ENCODE peak calls at places on chromosomes 6 and 20, in four cellular contexts. S is NT2/D1, E is GM12878, F is HepG2. U is an unnamed sample.

GRCh38 chr20:41639630-41640029 is 21.5 kb upstream of the CHD6 start:
- DNase-seq in S (no peak), E (no peak), F (no peak), U (no peak)

GRCh38 chr6:155955038-155955437 is 499.4 kb upstream of the NOX3 start:
- DNase-seq in S (peak), E (no peak), F (no peak), U (no peak)

GRCh38 chr6:69220293-69220847 is 576.4 kb downstream of the LMBRD1 start:
- DNase-seq in S (peak), E (no peak), F (no peak), U (no peak)

GRCh38 chr20:59816146-59816743 is 117.2 kb downstream of the SYCP2 start:
- DNase-seq in S (no peak), E (no peak), F (no peak), U (no peak)

GRCh38 chr6:153537422-153537821 is 406.3 kb upstream of the RGS17 start:
- DNase-seq in S (no peak), E (no peak), F (no peak), U (no peak)

GRCh38 chr20:2817891-2818595 is 1.9 kb downstream of the TMEM239 start:
- DNase-seq in S (no peak), E (no peak), F (no peak), U (peak)

GRCh38 chr6:105786890-105787655 is 299.1 kb upstream of the PRDM1 start:
- DNase-seq in S (no peak), E (peak), F (no peak), U (no peak)

GRCh38 chr6:15408008-15408407 is 162.1 kb downstream of the JARID2 start:
- DNase-seq in S (no peak), E (no peak), F (no peak), U (no peak)

GRCh38 chr20:34564810-34565209 is 6.3 kb downstream of the MAP1LC3A start:
- DNase-seq in S (no peak), E (no peak), F (no peak), U (no peak)

GRCh38 chr6:117346142-117346930 is 79.4 kb downstream of the ROS1 start:
- DNase-seq in S (no peak), E (no peak), F (peak), U (no peak)

GRCh38 chr20:23029324-23029723 is 5.8 kb upstream of the SSTR4 start:
- DNase-seq in S (no peak), E (no peak), F (no peak), U (no peak)

GRCh38 chr6:1388081-1388926 is 1.1 kb upstream of the FOXF2 start:
- DNase-seq in S (no peak), E (no peak), F (no peak), U (no peak)

GRCh38 chr6:113684382-113684901 is 172.7 kb upstream of the MARCKS start:
- DNase-seq in S (no peak), E (no peak), F (peak), U (no peak)

GRCh38 chr20:57996465-57996864 is 232.0 kb downstream of the ANKRD60 start:
- DNase-seq in S (no peak), E (no peak), F (no peak), U (no peak)

GRCh38 chr20:41604002-41604401 is 14.2 kb downstream of the CHD6 start:
- DNase-seq in S (no peak), E (no peak), F (no peak), U (no peak)

GRCh38 chr6:42045538-42046460 is 4.5 kb upstream of the TAF8 start:
- DNase-seq in S (peak), E (peak), F (no peak), U (peak)

GRCh38 chr20:56422131-56422823 is 10.2 kb downstream of the CASS4 start:
- DNase-seq in S (no peak), E (no peak), F (peak), U (no peak)

GRCh38 chr20:6277661-6278060 is 154.8 kb upstream of the FERMT1 start:
- DNase-seq in S (no peak), E (no peak), F (no peak), U (no peak)

GRCh38 chr6:11335826-11336225 is 103.4 kb upstream of the NEDD9 start:
- DNase-seq in S (no peak), E (no peak), F (no peak), U (no peak)

DNA sequence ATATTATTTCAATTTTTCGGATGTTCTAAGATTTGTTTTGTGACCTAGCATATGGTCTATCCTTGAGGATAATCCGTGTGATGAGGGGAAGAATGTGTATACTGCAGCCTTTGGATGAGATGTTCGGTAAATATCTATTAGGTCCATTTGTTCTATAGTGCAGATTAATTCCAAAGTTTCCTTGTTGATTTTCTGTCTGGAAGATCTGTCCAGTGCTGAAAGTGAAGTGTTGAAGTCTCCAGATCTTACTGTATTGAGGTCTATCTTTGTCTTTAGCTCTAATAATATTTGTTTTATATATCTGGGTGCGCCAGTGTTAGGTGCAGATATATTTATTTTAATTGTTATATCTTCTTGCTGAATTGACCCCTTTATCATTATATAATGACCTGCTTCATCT is 32.2 kb upstream of the SNAP91 start:
- DNase-seq in S (no peak), E (no peak), F (no peak), U (no peak)
- TF ChIP-seq SUZ12 in S (no peak), E (no peak), F (no peak), U (no peak)

DNA sequence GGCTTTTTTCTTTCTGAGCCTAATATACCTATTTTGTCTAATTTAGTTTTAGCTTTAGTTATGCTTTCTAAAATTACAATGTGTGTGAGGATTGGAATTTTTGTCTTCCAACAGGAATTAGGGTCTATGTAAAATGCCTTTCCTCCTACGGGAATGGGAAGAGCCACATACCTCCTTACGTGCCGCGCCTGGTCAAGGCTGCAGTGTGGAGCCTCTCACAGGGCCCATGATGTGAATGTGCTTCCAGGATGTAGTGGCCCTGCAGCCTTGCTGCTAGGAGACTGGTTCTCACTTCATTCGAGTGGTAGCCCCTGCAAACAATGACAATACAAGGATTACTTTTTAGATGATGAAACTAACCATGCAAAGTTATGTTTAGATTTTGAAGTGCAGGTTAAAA is 110.2 kb downstream of the SOBP start:
- DNase-seq in S (no peak), E (no peak), F (no peak), U (no peak)
- H3K4me3 ChIP-seq in S (no peak), E (no peak), F (no peak), U (no peak)

DNA sequence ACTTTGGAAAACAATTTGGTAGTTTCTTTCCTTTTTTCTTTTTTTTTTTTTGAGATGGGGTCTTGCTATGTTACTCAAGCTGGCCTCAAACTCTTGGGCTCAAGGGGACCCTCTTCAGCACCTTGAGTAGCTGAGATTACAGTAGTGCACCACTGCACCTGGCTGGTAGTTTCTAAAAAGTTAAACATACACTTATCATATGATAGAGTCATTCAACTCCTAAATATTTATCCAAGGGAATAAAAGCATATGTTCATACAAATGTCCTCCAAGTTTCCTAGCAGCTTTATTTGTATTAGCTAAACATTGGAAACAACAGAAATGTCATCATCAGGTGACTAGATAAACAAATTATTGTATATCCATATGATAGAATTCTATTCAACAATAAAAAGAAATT is 213.9 kb downstream of the LRFN2 start:
- DNase-seq in S (no peak), E (no peak), F (no peak), U (no peak)
- TF ChIP-seq SUZ12 in S (no peak), E (no peak), F (no peak), U (no peak)

GRCh38 chr6:150420926-150421325 is 52.1 kb downstream of the IYD start:
- DNase-seq in S (no peak), E (no peak), F (no peak), U (no peak)

GRCh38 chr6:150417247-150417646 is 48.4 kb downstream of the IYD start:
- DNase-seq in S (no peak), E (no peak), F (no peak), U (no peak)

GRCh38 chr6:150420428-150420827 is 51.6 kb downstream of the IYD start:
- DNase-seq in S (no peak), E (no peak), F (no peak), U (no peak)

GRCh38 chr6:150417899-150418824 is 49.4 kb downstream of the IYD start:
- DNase-seq in S (no peak), E (peak), F (peak), U (no peak)

DNA sequence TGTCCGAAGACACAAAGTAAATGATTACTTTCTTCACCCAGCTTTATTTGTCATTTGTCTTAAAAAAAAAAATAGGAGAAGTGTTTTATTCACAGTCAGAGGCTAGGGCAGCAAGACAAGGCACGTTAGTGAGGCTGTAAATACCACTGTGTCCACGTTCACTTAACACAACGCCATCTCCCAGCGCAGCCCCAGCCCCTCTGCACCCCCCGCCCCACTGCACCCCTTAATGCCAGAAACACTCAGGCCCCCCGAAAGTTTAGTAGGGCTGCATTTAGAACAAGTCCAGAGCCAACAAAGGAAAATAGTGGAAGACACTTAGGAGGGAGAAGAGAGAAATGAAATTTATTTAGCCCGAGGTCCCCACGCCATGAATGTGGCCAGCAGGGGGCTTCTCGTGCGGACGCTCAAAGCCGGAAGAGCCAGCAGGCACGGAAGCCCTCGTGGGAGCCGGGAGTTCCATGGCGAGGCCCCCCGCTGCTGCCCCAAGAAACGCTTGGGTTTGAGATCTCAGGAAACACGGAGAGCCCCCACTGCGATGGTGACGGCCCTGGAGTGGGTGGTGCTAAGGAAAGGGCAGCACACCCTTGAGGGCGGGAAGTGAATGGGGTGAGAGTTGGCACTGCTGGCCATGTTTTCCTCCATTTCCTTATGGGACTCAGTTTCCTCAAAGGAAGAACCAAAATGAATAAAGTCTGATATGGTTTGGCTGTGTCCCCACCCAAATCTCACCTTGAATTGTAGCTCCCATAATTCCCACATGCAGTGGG is 50.2 kb downstream of the IYD start:
- DNase-seq in S (peak), E (no peak), F (peak), U (peak)
- H3K4me3 ChIP-seq in S (no peak), E (peak), F (no peak), U (no peak)

GRCh38 chr20:61117725-61118124 is 134.3 kb upstream of the CDH4 start:
- DNase-seq in S (no peak), E (no peak), F (no peak), U (no peak)
- TF ChIP-seq SUZ12 in S (no peak), E (no peak), F (no peak), U (no peak)

U was measured in H1.